ENCODE peak calls at places on chromosomes 1 and 21, in eight cellular contexts. One of them, this sample, is unnamed.

GRCh38 chr1:58815069-58815679 is 31.3 kb upstream of the JUN start:
- DNase-seq in IMR-90: peak
- DNase-seq in tibial nerve: peak
- DNase-seq in uterus: peak
- DNase-seq in heart left ventricle: peak
- DNase-seq in NB4: peak
- DNase-seq in H54: peak
- DNase-seq in HCT116: peak
- DNase-seq in this sample: peak

GRCh38 chr1:160471253-160471652 is 51.8 kb downstream of the SLAMF6 start:
- DNase-seq in IMR-90: no peak
- DNase-seq in tibial nerve: no peak
- DNase-seq in uterus: no peak
- DNase-seq in heart left ventricle: no peak
- DNase-seq in NB4: no peak
- DNase-seq in H54: no peak
- DNase-seq in HCT116: no peak
- DNase-seq in this sample: no peak

GRCh38 chr1:238487931-238488330 is 597.2 kb upstream of the ZP4 start:
- DNase-seq in IMR-90: peak
- DNase-seq in tibial nerve: no peak
- DNase-seq in uterus: no peak
- DNase-seq in heart left ventricle: no peak
- DNase-seq in NB4: no peak
- DNase-seq in H54: no peak
- DNase-seq in HCT116: no peak
- DNase-seq in this sample: no peak

GRCh38 chr1:228478912-228479665 is 8.1 kb upstream of the RNF187 start:
- DNase-seq in IMR-90: no peak
- DNase-seq in tibial nerve: no peak
- DNase-seq in uterus: no peak
- DNase-seq in heart left ventricle: no peak
- DNase-seq in NB4: peak
- DNase-seq in H54: no peak
- DNase-seq in HCT116: no peak
- DNase-seq in this sample: no peak

GRCh38 chr1:146039844-146040194 is 18.3 kb upstream of the HJV start:
- DNase-seq in IMR-90: no peak
- DNase-seq in tibial nerve: no peak
- DNase-seq in uterus: no peak
- DNase-seq in heart left ventricle: no peak
- DNase-seq in NB4: no peak
- DNase-seq in H54: no peak
- DNase-seq in HCT116: no peak
- DNase-seq in this sample: no peak

GRCh38 chr1:230643887-230644286 is 1.6 kb downstream of the COG2 start:
- DNase-seq in IMR-90: peak
- DNase-seq in tibial nerve: no peak
- DNase-seq in uterus: no peak
- DNase-seq in heart left ventricle: no peak
- DNase-seq in NB4: peak
- DNase-seq in H54: no peak
- DNase-seq in HCT116: no peak
- DNase-seq in this sample: peak

GRCh38 chr1:64162151-64162550 is 41.3 kb upstream of the UBE2U start:
- DNase-seq in IMR-90: no peak
- DNase-seq in tibial nerve: no peak
- DNase-seq in uterus: no peak
- DNase-seq in heart left ventricle: no peak
- DNase-seq in NB4: no peak
- DNase-seq in H54: no peak
- DNase-seq in HCT116: no peak
- DNase-seq in this sample: no peak

GRCh38 chr1:194929376-194929775 is 1678.9 kb downstream of the KCNT2 start:
- DNase-seq in IMR-90: peak
- DNase-seq in tibial nerve: no peak
- DNase-seq in uterus: no peak
- DNase-seq in heart left ventricle: no peak
- DNase-seq in NB4: no peak
- DNase-seq in H54: no peak
- DNase-seq in HCT116: no peak
- DNase-seq in this sample: no peak

GRCh38 chr1:40187399-40187798 is 26.2 kb downstream of the RLF start:
- DNase-seq in IMR-90: peak
- DNase-seq in tibial nerve: no peak
- DNase-seq in uterus: no peak
- DNase-seq in heart left ventricle: no peak
- DNase-seq in NB4: no peak
- DNase-seq in H54: no peak
- DNase-seq in HCT116: no peak
- DNase-seq in this sample: no peak

GRCh38 chr1:83022206-83022605 is 976.7 kb downstream of the TTLL7 start:
- DNase-seq in IMR-90: no peak
- DNase-seq in tibial nerve: no peak
- DNase-seq in uterus: no peak
- DNase-seq in heart left ventricle: no peak
- DNase-seq in NB4: no peak
- DNase-seq in H54: no peak
- DNase-seq in HCT116: no peak
- DNase-seq in this sample: no peak

GRCh38 chr1:48817505-48818114 is 40.9 kb upstream of the BEND5 start:
- DNase-seq in IMR-90: peak
- DNase-seq in tibial nerve: peak
- DNase-seq in uterus: peak
- DNase-seq in heart left ventricle: peak
- DNase-seq in NB4: peak
- DNase-seq in H54: peak
- DNase-seq in HCT116: peak
- DNase-seq in this sample: peak

GRCh38 chr1:3680488-3681230 is 28.3 kb downstream of the TP73 start:
- DNase-seq in IMR-90: no peak
- DNase-seq in tibial nerve: no peak
- DNase-seq in uterus: no peak
- DNase-seq in heart left ventricle: no peak
- DNase-seq in NB4: no peak
- DNase-seq in H54: no peak
- DNase-seq in HCT116: no peak
- DNase-seq in this sample: no peak

GRCh38 chr1:2300004-2300771 is 72.1 kb downstream of the SKI start:
- DNase-seq in IMR-90: no peak
- DNase-seq in tibial nerve: no peak
- DNase-seq in uterus: no peak
- DNase-seq in heart left ventricle: no peak
- DNase-seq in NB4: peak
- DNase-seq in H54: no peak
- DNase-seq in HCT116: no peak
- DNase-seq in this sample: peak

GRCh38 chr1:38964140-38964548 is 22.5 kb upstream of the RHBDL2 start:
- DNase-seq in IMR-90: no peak
- DNase-seq in tibial nerve: no peak
- DNase-seq in uterus: no peak
- DNase-seq in heart left ventricle: no peak
- DNase-seq in NB4: peak
- DNase-seq in H54: no peak
- DNase-seq in HCT116: no peak
- DNase-seq in this sample: peak

GRCh38 chr21:17370263-17370662 is 142.6 kb upstream of the CXADR start:
- DNase-seq in IMR-90: no peak
- DNase-seq in tibial nerve: no peak
- DNase-seq in uterus: no peak
- DNase-seq in heart left ventricle: no peak
- DNase-seq in NB4: no peak
- DNase-seq in H54: no peak
- DNase-seq in HCT116: no peak
- DNase-seq in this sample: no peak

GRCh38 chr1:19189270-19189669 is 20.8 kb downstream of the UBR4 start:
- DNase-seq in IMR-90: no peak
- DNase-seq in tibial nerve: no peak
- DNase-seq in uterus: no peak
- DNase-seq in heart left ventricle: no peak
- DNase-seq in NB4: no peak
- DNase-seq in H54: no peak
- DNase-seq in HCT116: no peak
- DNase-seq in this sample: no peak

GRCh38 chr1:171664976-171665375 is 12.5 kb upstream of the MYOC start:
- DNase-seq in IMR-90: no peak
- DNase-seq in tibial nerve: no peak
- DNase-seq in uterus: no peak
- DNase-seq in heart left ventricle: no peak
- DNase-seq in NB4: no peak
- DNase-seq in H54: no peak
- DNase-seq in HCT116: no peak
- DNase-seq in this sample: no peak

GRCh38 chr1:37621326-37621870 is 13.3 kb downstream of the RSPO1 start:
- DNase-seq in IMR-90: no peak
- DNase-seq in tibial nerve: no peak
- DNase-seq in uterus: peak
- DNase-seq in heart left ventricle: no peak
- DNase-seq in NB4: no peak
- DNase-seq in H54: no peak
- DNase-seq in HCT116: no peak
- DNase-seq in this sample: no peak

GRCh38 chr1:37868466-37868865 is 9.1 kb upstream of the MTF1 start:
- DNase-seq in IMR-90: no peak
- DNase-seq in tibial nerve: no peak
- DNase-seq in uterus: no peak
- DNase-seq in heart left ventricle: no peak
- DNase-seq in NB4: no peak
- DNase-seq in H54: no peak
- DNase-seq in HCT116: no peak
- DNase-seq in this sample: no peak

GRCh38 chr1:193831465-193831864 is 645.1 kb upstream of the B3GALT2 start:
- DNase-seq in IMR-90: no peak
- DNase-seq in tibial nerve: no peak
- DNase-seq in uterus: no peak
- DNase-seq in heart left ventricle: no peak
- DNase-seq in NB4: no peak
- DNase-seq in H54: no peak
- DNase-seq in HCT116: no peak
- DNase-seq in this sample: no peak

GRCh38 chr21:46314441-46315020 is 9.1 kb downstream of the C21orf58 start:
- DNase-seq in IMR-90: no peak
- DNase-seq in tibial nerve: no peak
- DNase-seq in uterus: no peak
- DNase-seq in heart left ventricle: no peak
- DNase-seq in NB4: no peak
- DNase-seq in H54: no peak
- DNase-seq in HCT116: no peak
- DNase-seq in this sample: no peak

GRCh38 chr1:153032677-153033308 is 1.8 kb downstream of the SPRR1B start:
- DNase-seq in IMR-90: peak
- DNase-seq in tibial nerve: no peak
- DNase-seq in uterus: no peak
- DNase-seq in heart left ventricle: no peak
- DNase-seq in NB4: peak
- DNase-seq in H54: peak
- DNase-seq in HCT116: peak
- DNase-seq in this sample: peak

GRCh38 chr1:94270801-94271203 is 33.4 kb upstream of the ARHGAP29 start:
- DNase-seq in IMR-90: peak
- DNase-seq in tibial nerve: no peak
- DNase-seq in uterus: no peak
- DNase-seq in heart left ventricle: no peak
- DNase-seq in NB4: no peak
- DNase-seq in H54: no peak
- DNase-seq in HCT116: no peak
- DNase-seq in this sample: no peak

GRCh38 chr1:116824631-116825399 is 70.6 kb downstream of the CD2 start:
- DNase-seq in IMR-90: no peak
- DNase-seq in tibial nerve: no peak
- DNase-seq in uterus: no peak
- DNase-seq in heart left ventricle: no peak
- DNase-seq in NB4: no peak
- DNase-seq in H54: no peak
- DNase-seq in HCT116: no peak
- DNase-seq in this sample: no peak

GRCh38 chr1:215004121-215004837 is 78.3 kb upstream of the KCNK2 start:
- DNase-seq in IMR-90: no peak
- DNase-seq in tibial nerve: no peak
- DNase-seq in uterus: no peak
- DNase-seq in heart left ventricle: no peak
- DNase-seq in NB4: no peak
- DNase-seq in H54: no peak
- DNase-seq in HCT116: no peak
- DNase-seq in this sample: no peak

GRCh38 chr1:11690132-11690668 is 1.3 kb upstream of the DRAXIN start:
- DNase-seq in IMR-90: no peak
- DNase-seq in tibial nerve: no peak
- DNase-seq in uterus: no peak
- DNase-seq in heart left ventricle: no peak
- DNase-seq in NB4: no peak
- DNase-seq in H54: no peak
- DNase-seq in HCT116: no peak
- DNase-seq in this sample: no peak
- TF ChIP-seq POLR2A in IMR-90: no peak
- TF ChIP-seq POLR2A in tibial nerve: no peak
- TF ChIP-seq POLR2A in uterus: no peak
- TF ChIP-seq POLR2A in heart left ventricle: no peak
- TF ChIP-seq POLR2A in NB4: no peak
- TF ChIP-seq POLR2A in H54: no peak
- TF ChIP-seq POLR2A in HCT116: no peak
- TF ChIP-seq POLR2A in this sample: no peak

GRCh38 chr1:201904579-201904978 is 15.9 kb downstream of the SHISA4 start:
- DNase-seq in IMR-90: peak
- DNase-seq in tibial nerve: peak
- DNase-seq in uterus: peak
- DNase-seq in heart left ventricle: peak
- DNase-seq in NB4: no peak
- DNase-seq in H54: no peak
- DNase-seq in HCT116: no peak
- DNase-seq in this sample: no peak
- TF ChIP-seq POLR2A in IMR-90: peak
- TF ChIP-seq POLR2A in tibial nerve: peak
- TF ChIP-seq POLR2A in uterus: peak
- TF ChIP-seq POLR2A in heart left ventricle: no peak
- TF ChIP-seq POLR2A in NB4: no peak
- TF ChIP-seq POLR2A in H54: no peak
- TF ChIP-seq POLR2A in HCT116: no peak
- TF ChIP-seq POLR2A in this sample: no peak

GRCh38 chr21:38766987-38767722 is 38.6 kb upstream of the ETS2 start:
- DNase-seq in IMR-90: no peak
- DNase-seq in tibial nerve: no peak
- DNase-seq in uterus: no peak
- DNase-seq in heart left ventricle: no peak
- DNase-seq in NB4: no peak
- DNase-seq in H54: no peak
- DNase-seq in HCT116: no peak
- DNase-seq in this sample: no peak
- TF ChIP-seq POLR2A in IMR-90: no peak
- TF ChIP-seq POLR2A in tibial nerve: no peak
- TF ChIP-seq POLR2A in uterus: no peak
- TF ChIP-seq POLR2A in heart left ventricle: no peak
- TF ChIP-seq POLR2A in NB4: no peak
- TF ChIP-seq POLR2A in H54: no peak
- TF ChIP-seq POLR2A in HCT116: no peak
- TF ChIP-seq POLR2A in this sample: no peak

DNA sequence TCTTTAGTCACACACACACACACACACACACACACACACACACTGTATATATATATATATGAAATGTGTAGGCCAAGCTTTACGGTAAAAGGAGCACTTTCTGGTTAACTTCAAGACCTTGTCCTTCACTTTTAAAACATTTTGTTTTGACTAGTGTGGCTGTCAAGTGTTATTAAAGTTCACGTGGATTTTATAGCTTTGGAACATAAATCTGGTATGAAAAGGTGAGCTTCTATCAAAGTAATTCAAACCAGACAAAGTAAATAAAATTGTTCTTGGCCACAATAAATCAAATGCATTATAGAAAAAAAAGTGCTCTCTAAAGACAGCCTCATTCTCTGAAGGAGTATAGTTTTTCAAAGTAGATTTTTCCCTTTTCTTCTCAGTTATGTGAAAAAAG is 324.7 kb downstream of the RYR2 start:
- DNase-seq in IMR-90: no peak
- DNase-seq in tibial nerve: no peak
- DNase-seq in uterus: no peak
- DNase-seq in heart left ventricle: no peak
- DNase-seq in NB4: no peak
- DNase-seq in H54: no peak
- DNase-seq in HCT116: no peak
- DNase-seq in this sample: no peak
- TF ChIP-seq POLR2A in IMR-90: no peak
- TF ChIP-seq POLR2A in tibial nerve: no peak
- TF ChIP-seq POLR2A in uterus: no peak
- TF ChIP-seq POLR2A in heart left ventricle: no peak
- TF ChIP-seq POLR2A in NB4: no peak
- TF ChIP-seq POLR2A in H54: no peak
- TF ChIP-seq POLR2A in HCT116: no peak
- TF ChIP-seq POLR2A in this sample: no peak

This sample was measured in erythroblast.